ENCODE peak calls at places on chromosomes 1 and 21, in six cellular contexts. H is AG04450, F is prostate gland, B is brain microvascular endothelial cell, E is GM12878, W is choroid plexus epithelial cell. U is an unnamed sample.

GRCh38 chr1:17765444-17766411 is 10.6 kb downstream of the ACTL8 start:
- DNase-seq in B (peak; percentile 93), E (no peak), H (peak; percentile 83), F (no peak), W (peak; percentile 92), U (no peak)

GRCh38 chr21:32413697-32414578 is 1.4 kb downstream of the EVA1C start:
- DNase-seq in E (no peak), W (peak; percentile 47), F (peak; percentile 39), B (no peak), H (no peak), U (no peak)

GRCh38 chr1:38026592-38027200 is 14.2 kb downstream of the UTP11 start:
- DNase-seq in F (peak; percentile 69), E (no peak), B (no peak), W (peak; percentile 75), H (no peak), U (no peak)

GRCh38 chr1:170068923-170069322 is 5.6 kb downstream of the KIFAP3 start:
- DNase-seq in H (no peak), F (no peak), B (no peak), W (no peak), E (no peak), U (no peak)

GRCh38 chr1:172530000-172530399 is 3.0 kb upstream of the SUCO start:
- DNase-seq in E (no peak), F (no peak), W (no peak), B (no peak), H (no peak), U (no peak)

GRCh38 chr1:182615468-182616129 is 11.4 kb upstream of the RGS16 start:
- DNase-seq in B (no peak), E (no peak), W (peak; percentile 40), F (no peak), H (no peak), U (peak; percentile 60)

GRCh38 chr1:43232071-43232470 is 37.7 kb upstream of the TMEM125 start:
- DNase-seq in E (no peak), H (peak; percentile 36), F (no peak), B (peak; percentile 73), W (peak; percentile 82), U (no peak)

GRCh38 chr21:31698461-31698860 is 33.5 kb downstream of the SCAF4 start:
- DNase-seq in B (no peak), E (no peak), H (no peak), F (no peak), W (no peak), U (no peak)

GRCh38 chr1:25022361-25023189 is 92.5 kb upstream of the RUNX3 start:
- DNase-seq in B (peak; percentile 99), H (peak; percentile 62), W (peak; percentile 99), E (peak; percentile 97), F (peak; percentile 31), U (peak; percentile 98)

GRCh38 chr21:25858328-25858727 is 123.6 kb downstream of the GABPA start:
- DNase-seq in W (no peak), E (no peak), B (no peak), H (no peak), F (no peak), U (no peak)

DNA sequence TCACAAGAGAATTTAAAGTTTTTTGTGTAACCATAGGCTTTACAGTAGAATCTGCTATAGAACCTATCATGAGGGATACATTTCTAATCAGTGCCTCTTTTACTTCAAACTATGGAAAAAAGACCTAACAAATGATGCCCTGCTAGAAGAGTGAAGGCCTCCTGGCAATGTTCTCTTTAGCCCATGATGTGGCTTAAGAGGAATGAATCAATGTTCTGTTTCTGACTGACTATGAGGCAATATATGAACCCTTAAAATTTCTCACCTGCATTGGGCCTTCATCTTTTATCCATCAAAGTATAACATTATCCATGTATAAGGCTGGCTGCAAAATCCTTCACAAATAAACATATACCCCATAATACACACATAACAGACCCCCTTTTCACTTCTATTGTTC is 65.7 kb upstream of the IL12RB2 start:
- DNase-seq in B (no peak), H (no peak), E (no peak), W (no peak), F (no peak), U (no peak)
- H3K4me3 ChIP-seq in B (no peak overlapping the region), H (no peak overlapping the region), E (no peak overlapping the region), W (no peak overlapping the region), F (no peak overlapping the region), U (no peak overlapping the region)

DNA sequence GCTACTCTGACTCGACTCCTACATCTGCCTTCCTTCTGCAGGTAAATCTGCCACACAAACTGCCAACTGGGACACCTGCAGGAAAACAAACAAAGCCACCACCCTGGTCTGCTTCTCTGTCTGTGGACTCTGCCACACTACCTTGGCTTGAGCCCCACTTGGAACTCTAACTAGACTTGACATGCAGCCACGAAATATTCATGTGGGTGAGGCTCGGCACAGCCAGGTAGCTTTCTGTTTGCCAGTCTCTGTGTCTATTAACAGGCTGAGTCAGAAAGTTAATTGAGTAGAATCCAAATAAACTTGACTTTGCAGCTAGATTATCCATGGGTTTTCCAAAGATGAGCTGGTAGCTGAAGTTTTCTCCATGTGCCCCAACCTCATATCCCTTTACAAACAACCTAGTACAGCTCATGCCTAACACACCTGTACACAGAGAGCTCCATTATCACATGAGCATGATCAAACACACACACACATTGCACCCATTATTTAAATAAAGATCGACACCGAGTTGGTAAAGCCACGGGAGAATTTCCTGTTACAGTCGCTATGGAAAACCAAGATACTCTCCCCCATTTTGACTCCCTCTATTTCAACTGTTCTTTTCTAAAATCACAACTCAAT is 811 bp downstream of the C1orf116 start:
- DNase-seq in W (no peak), E (no peak), H (no peak), B (no peak), F (peak; percentile 95), U (no peak)
- H3K4me3 ChIP-seq in W (no peak overlapping the region), E (no peak overlapping the region), H (no peak overlapping the region), B (no peak overlapping the region), F (peak overlapping the region; percentile 41), U (no peak overlapping the region)

DNA sequence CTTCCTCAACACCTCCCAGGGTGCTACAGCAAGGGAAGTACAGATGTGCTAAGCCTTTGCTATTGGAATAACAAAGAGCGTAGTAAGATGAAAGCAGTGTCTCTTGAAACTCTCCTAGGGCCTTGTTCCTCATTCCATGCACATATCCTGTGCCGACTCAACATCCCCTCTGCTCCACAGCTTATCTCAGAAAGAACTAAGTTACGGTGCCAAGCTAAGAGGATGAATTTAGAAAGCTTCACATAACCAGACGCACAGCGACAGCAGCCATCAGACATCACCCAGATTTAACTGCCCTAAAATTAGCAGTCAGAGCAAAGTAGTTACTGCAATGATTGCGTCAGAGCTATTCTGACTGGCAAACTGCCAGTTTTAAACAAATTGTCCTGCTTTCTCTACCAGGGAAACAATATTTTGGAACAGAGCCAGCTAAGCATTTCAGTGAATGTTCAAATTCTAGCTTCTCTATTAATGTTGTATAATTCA is 9.5 kb downstream of the SIPA1L2 start:
- DNase-seq in B (peak; percentile 52), H (no peak), W (peak; percentile 92), F (peak; percentile 46), E (no peak), U (no peak)
- H3K4me3 ChIP-seq in B (no peak overlapping the region), H (no peak overlapping the region), W (no peak overlapping the region), F (no peak overlapping the region), E (no peak overlapping the region), U (no peak overlapping the region)

DNA sequence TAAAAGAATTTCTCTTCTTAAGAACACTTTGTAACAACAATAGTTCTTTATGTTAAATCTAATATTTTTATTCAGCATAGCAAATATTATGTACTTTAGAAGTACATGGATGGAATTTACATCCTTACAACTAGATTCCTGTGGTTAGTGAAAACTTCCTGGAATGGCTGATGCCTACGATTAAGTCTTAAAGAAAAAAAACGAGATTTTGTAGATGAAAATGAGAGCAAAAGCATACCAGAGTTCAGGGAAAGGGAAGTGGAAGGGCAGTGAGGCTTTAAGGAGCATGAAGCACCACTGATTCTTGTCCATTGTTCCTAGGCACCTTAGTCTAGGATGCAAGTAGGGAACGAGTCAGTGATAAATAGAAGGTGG is 26.7 kb downstream of the CFH start:
- DNase-seq in H (peak; percentile 16), B (peak; percentile 59), F (no peak), E (no peak), W (peak; percentile 93), U (no peak)
- H3K4me3 ChIP-seq in H (no peak overlapping the region), B (no peak overlapping the region), F (no peak overlapping the region), E (no peak overlapping the region), W (no peak overlapping the region), U (no peak overlapping the region)

GRCh38 chr1:76868916-76869315 is 1.6 kb downstream of the ST6GALNAC5 start:
- DNase-seq in F (no peak), H (no peak), B (no peak), W (no peak), E (no peak), U (no peak)
- H3K4me3 ChIP-seq in F (peak overlapping the region; percentile 16), H (peak overlapping the region; percentile 63), B (peak overlapping the region; percentile 31), W (peak overlapping the region; percentile 57), E (no peak overlapping the region), U (no peak overlapping the region)

GRCh38 chr1:206555473-206555935 is 48.2 kb downstream of the RASSF5 start:
- DNase-seq in B (peak; percentile 7), W (no peak), E (no peak), H (no peak), F (no peak), U (peak; percentile 58)
- H3K4me3 ChIP-seq in B (no peak overlapping the region), W (no peak overlapping the region), E (peak overlapping the region; percentile 34), H (no peak overlapping the region), F (no peak overlapping the region), U (no peak overlapping the region)

GRCh38 chr21:42525228-42525604 is 11.6 kb downstream of the SLC37A1 start:
- DNase-seq in B (peak; percentile 34), W (peak; percentile 59), F (no peak), H (no peak), E (no peak), U (no peak)
- H3K4me3 ChIP-seq in B (no peak overlapping the region), W (peak overlapping the region; percentile 29), F (peak overlapping the region; percentile 11), H (no peak overlapping the region), E (peak overlapping the region; percentile 48), U (peak overlapping the region; percentile 48)